ENCODE peak calls at places on chromosomes 6 and 20, in six cellular contexts. K is body of pancreas, S is adrenal gland, I is ovary, D is stomach, P is H1. B is an unnamed sample.

GRCh38 chr6:25138024-25138696 is 141.0 kb upstream of the CARMIL1 start:
- DNase-seq in P (no peak), K (peak; percentile 26), D (peak; percentile 51), I (peak; percentile 60), S (peak; percentile 73), B (no peak)

GRCh38 chr6:117552618-117553017 is 49.7 kb downstream of the GOPC start:
- DNase-seq in I (no peak), S (no peak), D (no peak), P (no peak), K (no peak), B (no peak)

GRCh38 chr6:39885691-39886090 is 48.6 kb downstream of the MOCS1 start:
- DNase-seq in S (no peak), K (no peak), P (no peak), I (no peak), D (no peak), B (no peak)

GRCh38 chr6:62683063-62683462 is 397.0 kb upstream of the KHDRBS2 start:
- DNase-seq in K (no peak), S (no peak), I (no peak), D (no peak), P (no peak), B (no peak)

GRCh38 chr6:34235605-34236422 is 859 bp upstream of the HMGA1 start:
- DNase-seq in I (peak; percentile 54), P (peak; percentile 90), D (peak; percentile 65), S (peak; percentile 64), K (peak; percentile 34), B (peak; percentile 59)

GRCh38 chr20:36017034-36017951 is 48.9 kb downstream of the CNBD2 start:
- DNase-seq in D (peak; percentile 50), K (peak; percentile 75), I (peak; percentile 56), P (no peak), S (peak; percentile 30), B (no peak)

GRCh38 chr6:71383891-71384489 is 95.4 kb downstream of the OGFRL1 start:
- DNase-seq in P (no peak), S (no peak), D (no peak), K (no peak), I (no peak), B (no peak)

GRCh38 chr6:10385512-10386132 is 29.3 kb downstream of the TFAP2A start:
- DNase-seq in K (no peak), I (no peak), D (no peak), P (no peak), S (no peak), B (no peak)

GRCh38 chr20:2822073-2822472 is 5.9 kb downstream of the TMEM239 start:
- DNase-seq in I (no peak), P (peak; percentile 39), D (no peak), K (no peak), S (no peak), B (no peak)

GRCh38 chr6:83193747-83194582 is 808 bp downstream of the RWDD2A start:
- DNase-seq in K (peak; percentile 69), I (peak; percentile 55), P (peak; percentile 87), D (peak; percentile 51), S (peak; percentile 56), B (peak; percentile 57)

GRCh38 chr20:13749811-13750210 is 34.9 kb downstream of the ESF1 start:
- DNase-seq in P (no peak), I (no peak), K (no peak), S (no peak), D (no peak), B (no peak)

GRCh38 chr6:119533603-119534279 is 184.2 kb upstream of the MAN1A1 start:
- DNase-seq in S (no peak), D (no peak), I (no peak), K (peak; percentile 28), P (no peak), B (no peak)

GRCh38 chr6:24902782-24903181 is 33.0 kb downstream of the RIPOR2 start:
- DNase-seq in P (no peak), I (no peak), D (no peak), S (peak; percentile 30), K (no peak), B (no peak)

GRCh38 chr6:75526502-75527127 is 33.0 kb upstream of the FILIP1 start:
- DNase-seq in I (peak; percentile 62), D (peak; percentile 69), K (peak; percentile 74), S (peak; percentile 52), P (peak; percentile 61), B (no peak)

GRCh38 chr6:36827261-36828079 is 11.8 kb downstream of the CPNE5 start:
- DNase-seq in D (no peak), K (no peak), S (peak; percentile 63), I (peak; percentile 51), P (no peak), B (no peak)

GRCh38 chr6:117483645-117484016 is 1.2 kb downstream of the DCBLD1 start:
- DNase-seq in K (no peak), D (no peak), I (no peak), S (no peak), P (no peak), B (no peak)

GRCh38 chr20:16926626-16927025 is 178.5 kb downstream of the OTOR start:
- DNase-seq in P (no peak), K (no peak), D (no peak), S (no peak), I (no peak), B (no peak)

GRCh38 chr20:54497931-54498718 is 22.7 kb downstream of the DOK5 start:
- DNase-seq in K (no peak), S (no peak), D (no peak), I (no peak), P (no peak), B (no peak)

GRCh38 chr6:110589865-110590513 is 113.6 kb upstream of the SLC22A16 start:
- DNase-seq in S (no peak), P (no peak), I (no peak), K (no peak), D (no peak), B (no peak)

GRCh38 chr20:50690979-50691584 is at the start of gene RIPOR3:
- DNase-seq in K (peak; percentile 25), P (peak; percentile 67), S (no peak), I (peak; percentile 34), D (peak; percentile 36), B (no peak)

GRCh38 chr20:63968136-63968927 is 1.4 kb downstream of the ZNF512B start:
- DNase-seq in D (no peak), S (peak; percentile 24), K (peak; percentile 28), I (peak; percentile 42), P (no peak), B (no peak)

GRCh38 chr20:62664316-62664971 is 22.1 kb downstream of the SLCO4A1 start:
- DNase-seq in I (no peak), P (no peak), D (no peak), S (no peak), K (no peak), B (no peak)

GRCh38 chr6:128641701-128642100 is 121.3 kb upstream of the PTPRK start:
- DNase-seq in D (no peak), K (no peak), S (no peak), I (no peak), P (no peak), B (no peak)

GRCh38 chr20:48583171-48583570 is 244.6 kb downstream of the PREX1 start:
- DNase-seq in K (no peak), I (no peak), P (no peak), D (no peak), S (no peak), B (no peak)

GRCh38 chr6:44057238-44057930 is 69.9 kb downstream of the MRPL14 start:
- DNase-seq in K (no peak), P (no peak), D (no peak), I (no peak), S (no peak), B (no peak)

GRCh38 chr6:169371344-169372144 is 117.9 kb upstream of the THBS2 start:
- DNase-seq in S (no peak), P (no peak), I (no peak), K (no peak), D (no peak), B (no peak)

GRCh38 chr20:11569163-11569562 is 348.5 kb upstream of the BTBD3 start:
- DNase-seq in P (peak; percentile 53), K (no peak), S (no peak), D (no peak), I (no peak), B (no peak)

GRCh38 chr20:29742699-29743100 is 1514.8 kb upstream of the DEFB115 start:
- DNase-seq in D (no peak), I (no peak), S (no peak), P (no peak), K (no peak), B (no peak)

GRCh38 chr6:4253604-4254211 is 118.3 kb upstream of the ECI2 start:
- DNase-seq in K (peak; percentile 51), I (no peak), D (peak; percentile 32), S (peak; percentile 57), P (no peak), B (no peak)

GRCh38 chr6:33481192-33481591 is 26.8 kb downstream of the ZBTB9 start:
- DNase-seq in I (no peak), D (no peak), P (no peak), S (no peak), K (no peak), B (no peak)

GRCh38 chr6:114249522-114249921 is 93.3 kb downstream of the HS3ST5 start:
- DNase-seq in I (no peak), K (no peak), D (no peak), P (no peak), S (no peak), B (no peak)

GRCh38 chr6:4474810-4475209 is 301.4 kb upstream of the CDYL start:
- DNase-seq in K (no peak), P (no peak), D (no peak), I (no peak), S (no peak), B (no peak)

GRCh38 chr6:3325210-3325609 is 66.5 kb downstream of the PSMG4 start:
- DNase-seq in P (no peak), S (peak; percentile 65), I (no peak), K (no peak), D (no peak), B (no peak)

GRCh38 chr20:60058869-60059268 is 100.6 kb downstream of the CDH26 start:
- DNase-seq in K (no peak), D (no peak), P (no peak), S (no peak), I (no peak), B (no peak)
- H3K4me3 ChIP-seq in K (no peak overlapping the region), D (no peak overlapping the region), P (no peak overlapping the region), S (no peak overlapping the region), I (no peak overlapping the region), B (no peak overlapping the region)

GRCh38 chr20:57457243-57457761 is 66.1 kb downstream of the RBM38 start:
- DNase-seq in D (no peak), P (no peak), K (no peak), I (no peak), S (peak; percentile 45), B (no peak)
- TF ChIP-seq POLR2A in D (no peak), P (no peak), K (no peak), I (no peak), S (no peak), B (no peak)

DNA sequence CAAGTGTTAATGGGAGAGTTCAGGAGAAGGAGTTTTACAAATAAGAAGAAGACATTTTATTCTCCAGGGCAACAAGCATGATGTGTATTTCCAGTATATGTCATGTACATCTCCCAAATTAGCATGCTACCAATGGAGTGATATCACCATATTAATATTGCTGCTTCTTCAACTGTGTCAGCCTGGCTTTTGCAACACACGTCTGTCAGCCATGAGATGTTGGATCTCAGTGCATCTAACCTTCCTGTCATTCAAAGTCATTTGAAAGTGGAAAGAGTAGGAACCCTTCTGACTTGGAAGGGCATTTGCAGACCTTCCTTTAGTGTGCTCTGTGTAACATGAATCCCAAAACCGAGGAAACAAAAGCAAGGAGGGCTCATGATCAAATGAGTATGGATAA is 284.1 kb downstream of the ZNF217 start:
- DNase-seq in D (no peak), K (no peak), I (no peak), P (no peak), S (no peak), B (no peak)
- H3K27me3 ChIP-seq in D (no peaks in the 10 kb centered on the region), K (no peaks in the 10 kb centered on the region), I (no peaks in the 10 kb centered on the region), P (no peaks in the 10 kb centered on the region), S (no peaks in the 10 kb centered on the region), B (no peaks in the 10 kb centered on the region)

GRCh38 chr6:27617700-27618689 is 145.1 kb upstream of the ZNF184 start:
- DNase-seq in S (no peak), K (no peak), I (no peak), D (no peak), P (peak; percentile 71), B (no peak)
- H3K4me3 ChIP-seq in S (no peak overlapping the region), K (no peak overlapping the region), I (peak overlapping the region; percentile 22), D (peak overlapping the region; percentile 37), P (peak overlapping the region; percentile 91), B (no peak overlapping the region)